ENCODE peak calls at places on chromosomes 5 and 9, in six cellular contexts. I is fibroblast of the conjunctiva; B is activated naive CD4-positive, alpha-beta T cell treated with Interleukin-2 at 50 U/mL for 16 hours; X is stimulated activated CD4-positive, alpha-beta T cell treated with anti-CD3 and anti-CD28 coated beads, Interleukin-4, amount 100 ng/mL, for 48 hours; M is spleen; Q is LHCN-M2. J is an unnamed sample.

GRCh38 chr5:74257645-74258328 is 382.7 kb downstream of the ENC1 start:
- DNase-seq in I (no peak), B (no peak), X (no peak), M (peak), Q (no peak), J (no peak)

GRCh38 chr5:53381-54174 is 38.4 kb upstream of the PLEKHG4B start:
- DNase-seq in I (no peak), B (peak), X (peak), M (no peak), Q (no peak), J (peak)

GRCh38 chr9:18543406-18543965 is 69.5 kb downstream of the ADAMTSL1 start:
- DNase-seq in I (peak), B (no peak), X (no peak), M (no peak), Q (peak), J (no peak)

GRCh38 chr5:5126444-5126843 is 13.7 kb upstream of the ADAMTS16 start:
- DNase-seq in I (peak), B (no peak), X (no peak), M (no peak), Q (peak), J (peak)

GRCh38 chr9:86854898-86855523 is 92.3 kb downstream of the GAS1 start:
- DNase-seq in I (peak), B (no peak), X (no peak), M (no peak), Q (peak), J (no peak)

GRCh38 chr5:149731617-149732400 is 1.7 kb downstream of the PPARGC1B start:
- DNase-seq in I (peak), B (peak), X (peak), M (peak), Q (peak), J (peak)

GRCh38 chr9:91419222-91420191 is 4.1 kb downstream of the NFIL3 start:
- DNase-seq in I (peak), B (peak), X (no peak), M (no peak), Q (peak), J (peak)

GRCh38 chr5:135245521-135246499 is 153.2 kb downstream of the MACROH2A1 start:
- DNase-seq in I (no peak), B (no peak), X (no peak), M (no peak), Q (peak), J (peak)

GRCh38 chr5:181107699-181108098 is 23.3 kb downstream of the OR2V1 start:
- DNase-seq in I (no peak), B (no peak), X (no peak), M (no peak), Q (no peak), J (no peak)

GRCh38 chr9:79240774-79241173 is 331.0 kb upstream of the TLE4 start:
- DNase-seq in I (no peak), B (no peak), X (no peak), M (no peak), Q (no peak), J (no peak)

GRCh38 chr5:159101689-159102088 is 2.0 kb upstream of the EBF1 start:
- DNase-seq in I (no peak), B (no peak), X (no peak), M (no peak), Q (no peak), J (no peak)

GRCh38 chr5:106749826-106750225 is 920.9 kb downstream of the EFNA5 start:
- DNase-seq in I (no peak), B (no peak), X (no peak), M (no peak), Q (no peak), J (no peak)

GRCh38 chr9:129576546-129577543 is 44.1 kb downstream of the C9orf50 start:
- DNase-seq in I (no peak), B (no peak), X (no peak), M (no peak), Q (no peak), J (no peak)

GRCh38 chr9:136201609-136202448 is 3.1 kb downstream of the LHX3 start:
- DNase-seq in I (no peak), B (no peak), X (no peak), M (no peak), Q (no peak), J (no peak)

GRCh38 chr5:1108008-1108864 is 3.6 kb downstream of the SLC12A7 start:
- DNase-seq in I (no peak), B (no peak), X (no peak), M (no peak), Q (no peak), J (no peak)

GRCh38 chr9:128026255-128027165 is 40.6 kb downstream of the NAIF1 start:
- DNase-seq in I (no peak), B (peak), X (peak), M (peak), Q (no peak), J (no peak)

GRCh38 chr5:158234323-158235158 is 375.6 kb upstream of the CLINT1 start:
- DNase-seq in I (no peak), B (no peak), X (no peak), M (no peak), Q (peak), J (no peak)

GRCh38 chr5:106601605-106602004 is 1069.1 kb downstream of the EFNA5 start:
- DNase-seq in I (no peak), B (no peak), X (no peak), M (no peak), Q (no peak), J (no peak)